ENCODE peak calls at places on chromosomes 1 and 21, in five cellular contexts. N is NT2/D1, D is HepG2, M is H1, O is GM12878. G is an unnamed sample.

GRCh38 chr21:31754561-31754960 is 22.6 kb upstream of the SCAF4 start:
- DNase-seq in N (no peak), D (no peak), M (no peak), O (no peak), G (no peak)

GRCh38 chr1:3312894-3313578 is 141.4 kb upstream of the ARHGEF16 start:
- DNase-seq in N (peak; percentile 20), D (peak; percentile 65), M (peak; percentile 59), O (no peak), G (peak; percentile 75)

GRCh38 chr1:115314111-115314510 is 23.9 kb downstream of the NGF start:
- DNase-seq in N (no peak), D (no peak), M (no peak), O (no peak), G (no peak)

GRCh38 chr1:61539720-61540462 is 185.1 kb downstream of the TM2D1 start:
- DNase-seq in N (no peak), D (no peak), M (no peak), O (no peak), G (no peak)

GRCh38 chr1:15272009-15272781 is 25.2 kb downstream of the FHAD1 start:
- DNase-seq in N (peak; percentile 52), D (peak; percentile 82), M (peak; percentile 23), O (no peak), G (peak; percentile 79)

GRCh38 chr1:200153277-200154055 is 126.0 kb downstream of the NR5A2 start:
- DNase-seq in N (no peak), D (no peak), M (no peak), O (peak; percentile 79), G (no peak)

GRCh38 chr1:3402258-3403010 is 52.0 kb upstream of the ARHGEF16 start:
- DNase-seq in N (no peak), D (no peak), M (no peak), O (no peak), G (no peak)

GRCh38 chr1:26126321-26127084 is 14.9 kb downstream of the PDIK1L start:
- DNase-seq in N (no peak), D (no peak), M (no peak), O (no peak), G (no peak)

GRCh38 chr21:25039461-25040380 is 567.6 kb downstream of the MRPL39 start:
- DNase-seq in N (peak; percentile 27), D (no peak), M (no peak), O (peak; percentile 82), G (no peak)

GRCh38 chr1:208267896-208268295 is 23.7 kb upstream of the PLXNA2 start:
- DNase-seq in N (no peak), D (no peak), M (no peak), O (no peak), G (no peak)

GRCh38 chr1:19764848-19765247 is 34.9 kb downstream of the TMCO4 start:
- DNase-seq in N (no peak), D (no peak), M (no peak), O (no peak), G (no peak)

GRCh38 chr1:198681831-198682756 is 43.3 kb downstream of the PTPRC start:
- DNase-seq in N (no peak), D (no peak), M (no peak), O (peak; percentile 97), G (peak; percentile 31)

GRCh38 chr1:232648316-232648715 is 18.4 kb upstream of the SIPA1L2 start:
- DNase-seq in N (no peak), D (no peak), M (no peak), O (no peak), G (no peak)

GRCh38 chr1:236089046-236089773 is 24.3 kb upstream of the NID1 start:
- DNase-seq in N (no peak), D (no peak), M (no peak), O (no peak), G (no peak)

GRCh38 chr1:161382214-161383019 is 14.7 kb upstream of the CFAP126 start:
- DNase-seq in N (peak; percentile 39), D (peak; percentile 48), M (no peak), O (no peak), G (peak; percentile 54)

GRCh38 chr1:70504821-70505193 is 93.7 kb downstream of the CTH start:
- DNase-seq in N (no peak), D (no peak), M (no peak), O (no peak), G (no peak)

GRCh38 chr21:39072468-39072867 is 110.8 kb downstream of the PSMG1 start:
- DNase-seq in N (no peak), D (no peak), M (no peak), O (no peak), G (no peak)

GRCh38 chr1:156920233-156921052 is at the start of gene LRRC71:
- DNase-seq in N (peak; percentile 68), D (peak; percentile 59), M (no peak), O (no peak), G (peak; percentile 99)

GRCh38 chr1:93907718-93908117 is 1.5 kb downstream of the GCLM start:
- DNase-seq in N (no peak), D (peak; percentile 10), M (no peak), O (no peak), G (no peak)

GRCh38 chr1:161226320-161226711 is 456 bp downstream of the TOMM40L start:
- DNase-seq in N (no peak), D (no peak), M (no peak), O (no peak), G (no peak)

GRCh38 chr1:180027949-180028445 is 73.4 kb downstream of the CEP350 start:
- DNase-seq in N (no peak), D (no peak), M (no peak), O (no peak), G (no peak)

GRCh38 chr1:12580054-12580887 is 37.7 kb downstream of the DHRS3 start:
- DNase-seq in N (no peak), D (no peak), M (no peak), O (no peak), G (no peak)

GRCh38 chr1:107687846-107688753 is 276.9 kb downstream of the VAV3 start:
- DNase-seq in N (no peak), D (peak; percentile 71), M (no peak), O (no peak), G (peak; percentile 52)

GRCh38 chr1:186880982-186881381 is 52.2 kb downstream of the PLA2G4A start:
- DNase-seq in N (no peak), D (no peak), M (no peak), O (no peak), G (no peak)

GRCh38 chr21:31921079-31921478 is 48.3 kb downstream of the HUNK start:
- DNase-seq in N (no peak), D (no peak), M (no peak), O (no peak), G (no peak)

GRCh38 chr1:246219508-246220030 is 287.5 kb downstream of the SMYD3 start:
- DNase-seq in N (peak; percentile 44), D (peak; percentile 68), M (no peak), O (no peak), G (no peak)

GRCh38 chr1:2492091-2492490 is 16.0 kb downstream of the PLCH2 start:
- DNase-seq in N (no peak), D (no peak), M (no peak), O (no peak), G (no peak)

GRCh38 chr1:172673761-172674160 is 14.9 kb downstream of the FASLG start:
- DNase-seq in N (no peak), D (no peak), M (no peak), O (no peak), G (no peak)

GRCh38 chr1:151061012-151061401 is 810 bp downstream of the MLLT11 start:
- DNase-seq in N (no peak), D (no peak), M (no peak), O (no peak), G (no peak)

GRCh38 chr21:37445228-37445627 is 78.7 kb downstream of the DYRK1A start:
- DNase-seq in N (no peak), D (no peak), M (no peak), O (no peak), G (no peak)
- TF ChIP-seq SUZ12 in N (no peak), D (no peak), M (no peak), O (no peak), G (no peak)

DNA sequence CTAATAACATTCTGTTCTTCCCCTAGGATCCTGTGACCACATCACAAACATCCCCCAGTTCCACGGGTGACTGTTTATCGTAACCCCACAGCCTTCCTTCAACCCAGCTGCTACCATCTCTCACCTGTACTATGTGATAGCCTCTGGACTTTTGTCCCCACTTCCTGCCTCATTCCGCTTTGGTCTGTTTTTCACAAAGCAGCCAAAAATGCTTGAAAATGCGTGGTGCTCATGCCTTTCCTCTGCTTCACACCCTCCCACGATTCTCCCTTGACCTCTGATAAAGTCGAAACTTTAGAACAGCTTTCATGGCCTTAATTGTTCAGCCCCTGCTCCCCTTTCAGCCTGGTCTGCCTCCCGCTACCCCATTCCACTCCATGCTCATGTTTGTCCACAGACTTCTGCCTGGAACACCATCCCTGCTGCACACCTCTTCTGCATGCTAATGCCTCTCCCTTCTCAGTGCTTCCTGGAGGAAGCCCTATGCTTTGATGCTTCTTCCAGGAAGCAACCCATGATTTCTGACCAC is 165.6 kb downstream of the PLPP3 start:
- DNase-seq in N (no peak), D (peak; percentile 53), M (no peak), O (no peak), G (no peak)
- TF ChIP-seq SUZ12 in N (no peak), D (no peak), M (no peak), O (no peak), G (no peak)

DNA sequence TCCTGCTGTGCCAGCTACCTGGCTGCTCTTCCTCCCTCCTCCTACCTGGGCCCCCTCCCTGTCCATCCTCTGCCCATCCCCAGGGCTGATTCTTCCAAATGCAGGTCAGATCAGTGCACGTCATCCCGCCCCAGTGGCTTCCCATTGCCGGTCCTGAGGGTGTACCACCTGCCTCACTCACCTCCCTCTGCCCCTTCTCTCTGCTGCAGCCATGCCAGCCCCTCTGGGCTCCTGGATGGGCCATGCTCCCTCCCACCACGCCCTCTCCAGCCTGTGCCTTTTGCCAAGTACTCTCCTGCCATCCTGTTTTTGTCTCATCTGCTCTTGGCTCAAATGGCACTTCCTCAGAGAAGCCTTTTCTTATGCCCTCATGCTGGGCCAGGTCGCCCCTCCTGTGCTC is 95.8 kb downstream of the ARHGEF10L start:
- DNase-seq in N (no peak), D (no peak), M (no peak), O (no peak), G (no peak)
- TF ChIP-seq SUZ12 in N (no peak), D (no peak), M (no peak), O (no peak), G (no peak)

GRCh38 chr1:230977781-230978490 is 725 bp downstream of the TTC13 start:
- DNase-seq in N (no peak), D (peak; percentile 55), M (no peak), O (no peak), G (peak; percentile 55)
- TF ChIP-seq SUZ12 in N (no peak), D (no peak), M (no peak), O (no peak), G (no peak)

DNA sequence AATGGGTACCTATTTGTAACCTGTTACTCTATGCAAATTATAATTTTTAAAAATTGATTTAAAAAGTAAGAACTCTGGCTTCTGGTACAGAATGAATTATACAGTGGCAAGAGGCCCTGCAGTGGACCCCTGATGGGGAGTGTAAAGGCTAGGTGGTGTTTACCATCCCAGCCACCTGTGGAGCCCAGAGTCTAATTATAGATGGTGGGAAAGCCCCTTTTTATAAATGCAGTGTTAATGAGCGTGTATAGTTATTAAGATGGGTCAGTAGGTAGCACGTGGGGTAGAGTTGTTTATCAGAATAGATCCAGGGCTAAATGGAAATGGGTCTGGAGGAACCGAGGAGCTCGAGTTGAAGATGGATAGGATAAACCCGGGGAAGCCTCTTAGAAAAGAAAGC is 13.9 kb upstream of the PRELP start:
- DNase-seq in N (no peak), D (no peak), M (no peak), O (no peak), G (no peak)
- TF ChIP-seq SUZ12 in N (no peak), D (no peak), M (no peak), O (no peak), G (no peak)

GRCh38 chr21:42784276-42784675 is 95.1 kb downstream of the WDR4 start:
- DNase-seq in N (no peak), D (no peak), M (no peak), O (no peak), G (no peak)
- TF ChIP-seq SUZ12 in N (no peak), D (no peak), M (no peak), O (no peak), G (no peak)

G was measured in HEK293T.